ENCODE peak calls at places on chromosome 1, in five cellular contexts. One of them, this sample, is unnamed.

GRCh38 chr1:56758135-56758534 is 61.1 kb downstream of the FYB2 start:
- DNase-seq in K562: no peak
- DNase-seq in GM12878: no peak
- DNase-seq in HepG2: peak
- DNase-seq in GM12892: no peak
- DNase-seq in this sample: no peak

GRCh38 chr1:203539831-203540546 is 46.0 kb downstream of the OPTC start:
- DNase-seq in K562: no peak
- DNase-seq in GM12878: no peak
- DNase-seq in HepG2: no peak
- DNase-seq in GM12892: no peak
- DNase-seq in this sample: no peak

GRCh38 chr1:11053758-11054137 is 6.1 kb downstream of the SRM start:
- DNase-seq in K562: peak
- DNase-seq in GM12878: no peak
- DNase-seq in HepG2: no peak
- DNase-seq in GM12892: no peak
- DNase-seq in this sample: no peak

GRCh38 chr1:92851729-92852128 is 19.9 kb downstream of the RPL5 start:
- DNase-seq in K562: no peak
- DNase-seq in GM12878: no peak
- DNase-seq in HepG2: no peak
- DNase-seq in GM12892: no peak
- DNase-seq in this sample: no peak

GRCh38 chr1:174680101-174680500 is 232.3 kb downstream of the GPR52 start:
- DNase-seq in K562: no peak
- DNase-seq in GM12878: no peak
- DNase-seq in HepG2: no peak
- DNase-seq in GM12892: no peak
- DNase-seq in this sample: no peak

GRCh38 chr1:59967141-59967697 is 40.6 kb upstream of the CYP2J2 start:
- DNase-seq in K562: peak
- DNase-seq in GM12878: no peak
- DNase-seq in HepG2: no peak
- DNase-seq in GM12892: no peak
- DNase-seq in this sample: no peak

GRCh38 chr1:228066416-228066815 is 16.1 kb upstream of the ARF1 start:
- DNase-seq in K562: no peak
- DNase-seq in GM12878: no peak
- DNase-seq in HepG2: no peak
- DNase-seq in GM12892: no peak
- DNase-seq in this sample: no peak

GRCh38 chr1:33182452-33182851 is 609 bp upstream of the TRIM62 start:
- DNase-seq in K562: no peak
- DNase-seq in GM12878: no peak
- DNase-seq in HepG2: no peak
- DNase-seq in GM12892: no peak
- DNase-seq in this sample: no peak

GRCh38 chr1:243708210-243708609 is 141.8 kb downstream of the AKT3 start:
- DNase-seq in K562: no peak
- DNase-seq in GM12878: no peak
- DNase-seq in HepG2: no peak
- DNase-seq in GM12892: no peak
- DNase-seq in this sample: no peak

GRCh38 chr1:246000638-246001015 is 506.5 kb downstream of the SMYD3 start:
- DNase-seq in K562: no peak
- DNase-seq in GM12878: no peak
- DNase-seq in HepG2: no peak
- DNase-seq in GM12892: no peak
- DNase-seq in this sample: no peak

GRCh38 chr1:46820560-46821060 is 21.8 kb downstream of the CYP4B1 start:
- DNase-seq in K562: no peak
- DNase-seq in GM12878: no peak
- DNase-seq in HepG2: no peak
- DNase-seq in GM12892: no peak
- DNase-seq in this sample: no peak

GRCh38 chr1:84603941-84604830 is 29.9 kb upstream of the CTBS start:
- DNase-seq in K562: peak
- DNase-seq in GM12878: no peak
- DNase-seq in HepG2: peak
- DNase-seq in GM12892: no peak
- DNase-seq in this sample: no peak

GRCh38 chr1:98147280-98147679 is 226.4 kb upstream of the DPYD start:
- DNase-seq in K562: no peak
- DNase-seq in GM12878: no peak
- DNase-seq in HepG2: no peak
- DNase-seq in GM12892: no peak
- DNase-seq in this sample: no peak

GRCh38 chr1:159211331-159212136 is 6.9 kb downstream of the ACKR1 start:
- DNase-seq in K562: peak
- DNase-seq in GM12878: no peak
- DNase-seq in HepG2: peak
- DNase-seq in GM12892: no peak
- DNase-seq in this sample: no peak

GRCh38 chr1:235073331-235073967 is 55.2 kb downstream of the TOMM20 start:
- DNase-seq in K562: no peak
- DNase-seq in GM12878: no peak
- DNase-seq in HepG2: peak
- DNase-seq in GM12892: no peak
- DNase-seq in this sample: no peak

GRCh38 chr1:181556606-181557005 is 73.3 kb downstream of the CACNA1E start:
- DNase-seq in K562: no peak
- DNase-seq in GM12878: no peak
- DNase-seq in HepG2: no peak
- DNase-seq in GM12892: no peak
- DNase-seq in this sample: no peak

GRCh38 chr1:203037509-203038190 is 11.4 kb downstream of the PPFIA4 start:
- DNase-seq in K562: peak
- DNase-seq in GM12878: no peak
- DNase-seq in HepG2: no peak
- DNase-seq in GM12892: peak
- DNase-seq in this sample: peak

GRCh38 chr1:44485229-44485932 is 80.3 kb downstream of the RNF220 start:
- DNase-seq in K562: peak
- DNase-seq in GM12878: no peak
- DNase-seq in HepG2: no peak
- DNase-seq in GM12892: no peak
- DNase-seq in this sample: no peak
- TF ChIP-seq POLR2A in K562: no peak
- TF ChIP-seq POLR2A in GM12878: no peak
- TF ChIP-seq POLR2A in HepG2: no peak
- TF ChIP-seq POLR2A in GM12892: no peak
- TF ChIP-seq POLR2A in this sample: no peak

GRCh38 chr1:69373520-69373919 is 194.2 kb upstream of the LRRC7 start:
- DNase-seq in K562: no peak
- DNase-seq in GM12878: no peak
- DNase-seq in HepG2: no peak
- DNase-seq in GM12892: no peak
- DNase-seq in this sample: no peak
- TF ChIP-seq POLR2AphosphoS5 in K562: no peak
- TF ChIP-seq POLR2AphosphoS5 in GM12878: no peak
- TF ChIP-seq POLR2AphosphoS5 in HepG2: no peak
- TF ChIP-seq POLR2AphosphoS5 in GM12892: no peak
- TF ChIP-seq POLR2AphosphoS5 in this sample: no peak

GRCh38 chr1:64974288-64974825 is 8.0 kb upstream of the JAK1 start:
- DNase-seq in K562: no peak
- DNase-seq in GM12878: no peak
- DNase-seq in HepG2: no peak
- DNase-seq in GM12892: no peak
- DNase-seq in this sample: no peak

GRCh38 chr1:64975127-64975526 is 8.8 kb upstream of the JAK1 start:
- DNase-seq in K562: no peak
- DNase-seq in GM12878: no peak
- DNase-seq in HepG2: no peak
- DNase-seq in GM12892: no peak
- DNase-seq in this sample: no peak

GRCh38 chr1:64976361-64976760 is 10.0 kb upstream of the JAK1 start:
- DNase-seq in K562: no peak
- DNase-seq in GM12878: no peak
- DNase-seq in HepG2: no peak
- DNase-seq in GM12892: no peak
- DNase-seq in this sample: no peak

GRCh38 chr1:64973061-64973647 is 6.8 kb upstream of the JAK1 start:
- DNase-seq in K562: no peak
- DNase-seq in GM12878: no peak
- DNase-seq in HepG2: no peak
- DNase-seq in GM12892: no peak
- DNase-seq in this sample: no peak

GRCh38 chr1:64975740-64976139 is 9.4 kb upstream of the JAK1 start:
- DNase-seq in K562: no peak
- DNase-seq in GM12878: no peak
- DNase-seq in HepG2: no peak
- DNase-seq in GM12892: no peak
- DNase-seq in this sample: no peak
- TF ChIP-seq TAF1 in K562: no peak
- TF ChIP-seq TAF1 in GM12878: no peak
- TF ChIP-seq TAF1 in HepG2: no peak
- TF ChIP-seq TAF1 in GM12892: no peak
- TF ChIP-seq TAF1 in this sample: no peak

GRCh38 chr1:212794561-212795014 is 2.9 kb downstream of the TATDN3 start:
- DNase-seq in K562: no peak
- DNase-seq in GM12878: peak
- DNase-seq in HepG2: peak
- DNase-seq in GM12892: peak
- DNase-seq in this sample: peak
- TF ChIP-seq POLR2A in K562: no peak
- TF ChIP-seq POLR2A in GM12878: peak
- TF ChIP-seq POLR2A in HepG2: no peak
- TF ChIP-seq POLR2A in GM12892: peak
- TF ChIP-seq POLR2A in this sample: peak

DNA sequence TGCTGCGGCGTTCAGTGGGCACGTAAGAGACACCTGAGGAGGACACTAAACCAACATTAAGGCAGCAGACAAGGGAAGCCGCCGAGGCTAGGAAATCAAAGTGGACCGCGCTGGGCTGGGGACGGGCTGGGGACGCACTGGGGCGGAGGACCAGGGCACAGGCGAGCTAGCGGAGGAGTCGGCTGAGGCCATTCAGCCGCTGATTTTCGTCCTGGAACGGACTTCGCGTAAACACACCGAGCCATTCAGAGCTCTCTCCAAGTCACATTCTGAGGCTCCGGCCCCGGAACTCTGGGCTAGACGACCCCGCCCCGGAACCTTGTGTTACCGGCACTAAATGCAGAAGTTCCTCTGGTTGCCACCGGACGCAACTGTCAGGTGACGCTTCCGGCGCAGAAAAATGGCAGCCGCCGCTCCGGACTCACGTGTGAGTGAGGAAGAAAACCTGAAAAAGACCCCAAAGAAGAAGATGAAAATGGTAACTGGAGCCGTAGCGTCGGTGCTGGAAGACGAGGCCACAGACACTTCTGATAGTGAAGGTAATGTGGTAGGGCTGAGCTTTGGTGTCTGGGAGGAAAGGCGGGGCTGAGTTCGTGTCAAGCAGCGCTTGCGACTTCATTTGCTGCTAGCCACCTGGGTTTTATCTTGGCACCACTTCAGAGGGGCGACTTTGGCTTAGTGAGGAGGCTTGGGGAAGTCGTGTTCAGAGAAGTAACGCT is at the start of gene RRP15:
- DNase-seq in K562: peak
- DNase-seq in GM12878: peak
- DNase-seq in HepG2: peak
- DNase-seq in GM12892: peak
- DNase-seq in this sample: peak
- TF ChIP-seq POLR2AphosphoS5 in K562: peak
- TF ChIP-seq POLR2AphosphoS5 in GM12878: peak
- TF ChIP-seq POLR2AphosphoS5 in HepG2: peak
- TF ChIP-seq POLR2AphosphoS5 in GM12892: peak
- TF ChIP-seq POLR2AphosphoS5 in this sample: peak

GRCh38 chr1:240491156-240491555 is 120.8 kb downstream of the GREM2 start:
- DNase-seq in K562: no peak
- DNase-seq in GM12878: no peak
- DNase-seq in HepG2: no peak
- DNase-seq in GM12892: no peak
- DNase-seq in this sample: no peak
- TF ChIP-seq TAF1 in K562: no peak
- TF ChIP-seq TAF1 in GM12878: no peak
- TF ChIP-seq TAF1 in HepG2: no peak
- TF ChIP-seq TAF1 in GM12892: no peak
- TF ChIP-seq TAF1 in this sample: no peak

GRCh38 chr1:54406339-54407181 is at the start of gene SSBP3:
- DNase-seq in K562: peak
- DNase-seq in GM12878: peak
- DNase-seq in HepG2: peak
- DNase-seq in GM12892: peak
- DNase-seq in this sample: peak
- TF ChIP-seq POLR2A in K562: peak
- TF ChIP-seq POLR2A in GM12878: peak
- TF ChIP-seq POLR2A in HepG2: no peak
- TF ChIP-seq POLR2A in GM12892: peak
- TF ChIP-seq POLR2A in this sample: no peak

GRCh38 chr1:58621375-58621774 is 44.3 kb upstream of the TACSTD2 start:
- DNase-seq in K562: no peak
- DNase-seq in GM12878: no peak
- DNase-seq in HepG2: no peak
- DNase-seq in GM12892: no peak
- DNase-seq in this sample: no peak
- TF ChIP-seq POLR2AphosphoS5 in K562: no peak
- TF ChIP-seq POLR2AphosphoS5 in GM12878: no peak
- TF ChIP-seq POLR2AphosphoS5 in HepG2: no peak
- TF ChIP-seq POLR2AphosphoS5 in GM12892: no peak
- TF ChIP-seq POLR2AphosphoS5 in this sample: no peak

DNA sequence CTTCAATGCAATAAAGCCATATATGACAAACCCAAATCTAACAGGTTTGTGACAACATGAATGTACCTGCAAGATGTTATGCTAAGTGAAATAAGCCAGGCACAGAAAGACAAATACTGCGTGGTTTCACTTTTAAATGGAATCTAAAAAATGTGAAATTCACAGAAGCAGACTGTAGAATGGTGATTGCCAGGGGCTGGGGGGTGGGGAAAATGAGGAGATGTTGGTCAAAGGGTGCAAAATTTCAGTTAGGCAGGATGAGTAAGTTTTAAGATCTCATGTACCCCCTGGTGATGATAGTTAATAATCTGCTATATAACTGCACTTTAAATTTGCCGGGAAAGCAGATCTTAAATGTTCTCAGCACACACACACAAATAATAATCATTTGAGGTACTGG is 160.5 kb downstream of the PTBP2 start:
- DNase-seq in K562: no peak
- DNase-seq in GM12878: no peak
- DNase-seq in HepG2: no peak
- DNase-seq in GM12892: no peak
- DNase-seq in this sample: no peak
- TF ChIP-seq TAF1 in K562: no peak
- TF ChIP-seq TAF1 in GM12878: no peak
- TF ChIP-seq TAF1 in HepG2: no peak
- TF ChIP-seq TAF1 in GM12892: no peak
- TF ChIP-seq TAF1 in this sample: no peak

DNA sequence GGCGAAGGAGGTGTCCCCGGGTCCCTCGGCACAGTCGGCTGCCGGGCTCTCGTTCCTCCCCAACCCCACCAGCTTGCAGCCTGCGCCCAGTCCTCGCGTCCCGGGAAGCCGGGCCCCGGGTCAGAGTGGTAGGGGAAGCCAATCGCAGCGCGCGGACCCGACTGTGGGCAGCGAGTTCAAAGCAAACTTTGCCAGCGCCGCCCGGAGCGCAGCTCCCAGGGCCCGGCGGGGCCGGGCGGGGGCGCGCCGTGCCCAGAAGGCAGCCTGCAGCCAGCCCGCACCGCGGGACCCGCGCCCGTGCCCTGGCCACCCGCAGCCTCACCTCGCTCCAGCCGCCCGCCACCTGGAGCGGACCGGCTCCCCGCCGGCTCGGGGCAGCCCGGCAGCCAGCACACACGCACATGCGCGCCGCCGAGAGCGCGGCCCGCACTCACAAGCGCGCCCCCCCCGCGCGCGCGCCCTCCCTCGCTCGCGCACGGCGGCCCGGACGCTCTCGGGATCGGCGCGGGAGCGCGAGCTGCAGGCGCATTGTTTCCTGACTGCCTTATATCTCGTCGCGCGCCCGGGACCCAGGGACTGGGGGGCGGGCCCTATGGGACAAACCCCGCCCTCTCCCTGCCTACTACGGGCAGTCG is at the start of gene MYCL:
- DNase-seq in K562: peak
- DNase-seq in GM12878: no peak
- DNase-seq in HepG2: peak
- DNase-seq in GM12892: peak
- DNase-seq in this sample: peak
- TF ChIP-seq POLR2A in K562: no peak
- TF ChIP-seq POLR2A in GM12878: peak
- TF ChIP-seq POLR2A in HepG2: no peak
- TF ChIP-seq POLR2A in GM12892: no peak
- TF ChIP-seq POLR2A in this sample: no peak

This sample was measured in GM12891.